ENCODE peak calls at places on chromosome 6, in five cellular contexts. Q is CD8-positive, alpha-beta T cell; Y is cardiac muscle cell; H is body of pancreas; V is psoas muscle. P is an unnamed sample. For H3K27me3, the result is how much of the 10 kb centered on the place peaks cover.

GRCh38 chr6:152461556-152461955 is 175.6 kb downstream of the SYNE1 start:
- DNase-seq in Y (no peak), V (no peak), H (no peak), Q (no peak), P (no peak)

GRCh38 chr6:33546766-33547165 is 33.3 kb downstream of the BAK1 start:
- DNase-seq in H (no peak), Q (no peak), V (no peak), Y (no peak), P (no peak)

GRCh38 chr6:116046739-116047138 is 14.0 kb downstream of the FRK start:
- DNase-seq in Q (no peak), H (no peak), Y (no peak), V (no peak), P (no peak)

GRCh38 chr6:136956590-136957573 is 34.8 kb downstream of the SLC35D3 start:
- DNase-seq in Q (no peak), V (no peak), H (no peak), Y (peak), P (no peak)

GRCh38 chr6:4370066-4370465 is 234.7 kb upstream of the ECI2 start:
- DNase-seq in H (no peak), Y (no peak), Q (no peak), V (no peak), P (no peak)

GRCh38 chr6:4021862-4022715 is 56.8 kb downstream of the FAM217A start:
- DNase-seq in V (no peak), Y (no peak), H (no peak), Q (no peak), P (no peak)

GRCh38 chr6:24829657-24830056 is 30.9 kb upstream of the ARMH2 start:
- DNase-seq in Y (no peak), H (no peak), V (no peak), Q (no peak), P (no peak)

GRCh38 chr6:105346052-105346451 is 56.8 kb downstream of the PREP start:
- DNase-seq in Y (peak), H (no peak), V (no peak), Q (no peak), P (no peak)

GRCh38 chr6:5617179-5617578 is 355.9 kb downstream of the FARS2 start:
- DNase-seq in H (no peak), Q (no peak), V (no peak), Y (no peak), P (no peak)

GRCh38 chr6:45272626-45273025 is 55.5 kb upstream of the RUNX2 start:
- DNase-seq in Y (no peak), Q (no peak), H (no peak), V (no peak), P (no peak)

GRCh38 chr6:127180421-127180820 is 62.0 kb downstream of the RSPO3 start:
- DNase-seq in H (no peak), Y (no peak), Q (no peak), V (no peak), P (no peak)

GRCh38 chr6:41092421-41093140 is 19.8 kb downstream of the NFYA start:
- DNase-seq in Q (no peak), V (no peak), Y (peak), H (no peak), P (no peak)

GRCh38 chr6:166490671-166491500 is 95.6 kb downstream of the RAMACL start:
- DNase-seq in V (no peak), Q (no peak), Y (no peak), H (peak), P (no peak)

DNA sequence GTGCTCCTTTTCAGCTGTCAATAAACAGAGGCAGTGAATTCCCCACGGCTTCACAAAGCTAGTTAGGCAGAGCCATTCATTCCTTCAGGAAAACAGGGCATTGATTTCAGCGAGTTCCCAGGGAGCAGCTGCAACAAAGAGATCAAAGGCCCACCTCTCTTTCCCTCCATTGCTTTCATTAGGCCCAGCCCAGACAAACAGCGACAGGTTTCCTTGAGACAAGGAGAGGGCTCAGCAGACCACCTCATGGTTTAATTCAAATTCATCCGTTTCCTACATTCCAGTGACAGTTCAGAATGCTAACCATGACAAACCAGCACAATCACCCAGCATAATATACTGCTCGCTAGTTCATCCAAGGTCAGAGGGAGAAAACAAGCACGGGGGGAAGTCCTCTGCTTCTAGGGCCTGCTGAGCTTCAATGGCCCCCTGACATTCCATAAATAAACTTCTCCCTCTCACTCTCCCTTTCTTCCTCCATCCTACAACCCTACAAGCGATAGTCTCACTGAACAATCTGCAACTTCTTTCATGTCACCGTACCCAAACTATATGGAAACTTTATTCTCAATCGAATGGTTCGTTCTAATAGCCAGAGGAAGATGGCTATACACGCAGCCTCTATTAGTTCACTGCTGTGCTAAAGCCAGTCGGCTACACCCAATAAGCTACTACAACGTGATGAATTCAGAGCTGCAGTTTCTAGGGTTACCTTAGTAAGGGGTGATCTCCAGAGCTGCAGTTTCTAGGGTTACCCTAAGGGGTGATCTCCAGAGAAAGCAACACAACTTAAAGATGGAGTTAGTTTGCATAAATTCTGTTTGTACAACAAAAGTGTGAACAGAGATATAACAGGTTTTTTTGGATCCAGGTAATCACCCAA is 34.7 kb downstream of the PLAGL1 start:
- DNase-seq in Y (peak), H (no peak), V (no peak), Q (no peak), P (no peak)
- H3K27me3 ChIP-seq in Y (under half), H (under half), V (under half), Q (under half), P (under half)

DNA sequence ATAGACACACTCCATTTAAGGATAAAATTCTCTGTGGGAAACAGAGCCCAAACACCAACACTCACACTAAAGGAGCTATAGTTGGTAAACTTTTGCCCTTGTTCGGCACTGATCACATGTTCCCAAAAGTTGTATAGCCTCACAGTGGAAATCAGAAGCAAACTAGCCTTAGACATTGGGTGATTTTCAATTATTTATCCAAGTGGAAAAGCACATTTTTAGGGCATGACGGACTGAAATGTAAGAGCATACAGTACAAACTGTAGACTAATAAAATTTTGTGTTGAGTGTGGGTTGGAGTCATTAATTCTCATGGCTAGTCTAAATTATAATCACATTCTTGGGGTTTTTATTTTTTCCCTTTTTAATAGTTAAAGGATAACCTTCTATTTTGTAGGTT is 202.4 kb downstream of the MOXD1 start:
- DNase-seq in Y (no peak), Q (no peak), V (no peak), H (no peak), P (no peak)
- H3K27ac ChIP-seq in Y (no peak), Q (no peak), V (no peak), H (no peak), P (no peak)

DNA sequence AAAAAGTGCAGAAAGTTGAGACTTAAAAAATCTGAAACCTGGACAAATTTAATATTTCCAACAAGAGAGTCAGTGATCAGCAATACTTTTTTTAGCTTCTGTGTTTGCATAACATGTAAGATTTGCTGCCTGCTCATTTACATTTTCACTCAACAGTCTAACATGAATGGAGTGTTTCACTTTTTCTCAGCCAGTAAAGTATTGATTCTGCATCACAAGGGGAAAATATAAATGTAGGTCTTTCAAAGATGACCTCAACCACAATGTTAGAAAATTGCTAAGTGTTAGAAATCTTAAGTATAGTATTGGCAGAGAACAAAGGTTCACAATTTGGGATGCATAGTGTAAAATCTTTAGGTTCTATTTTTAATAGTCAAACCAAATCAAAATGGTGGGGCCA is 438.9 kb downstream of the BCKDHB start:
- DNase-seq in Y (no peak), Q (no peak), H (no peak), V (no peak), P (no peak)
- H3K27me3 ChIP-seq in Y (under half), Q (under half), H (under half), V (under half), P (under half)

GRCh38 chr6:31881136-31881859 is 2.5 kb upstream of the SLC44A4 start:
- DNase-seq in H (no peak), Y (no peak), Q (no peak), V (no peak), P (no peak)

GRCh38 chr6:31880616-31881015 is 1.8 kb upstream of the SLC44A4 start:
- DNase-seq in Q (no peak), Y (no peak), H (no peak), V (no peak), P (no peak)

GRCh38 chr6:31878222-31878621 is 575 bp downstream of the SLC44A4 start:
- DNase-seq in Q (no peak), V (no peak), Y (no peak), H (no peak), P (no peak)

GRCh38 chr6:31878761-31879542 is at the start of gene SLC44A4:
- DNase-seq in H (peak), V (no peak), Q (no peak), Y (no peak), P (no peak)

DNA sequence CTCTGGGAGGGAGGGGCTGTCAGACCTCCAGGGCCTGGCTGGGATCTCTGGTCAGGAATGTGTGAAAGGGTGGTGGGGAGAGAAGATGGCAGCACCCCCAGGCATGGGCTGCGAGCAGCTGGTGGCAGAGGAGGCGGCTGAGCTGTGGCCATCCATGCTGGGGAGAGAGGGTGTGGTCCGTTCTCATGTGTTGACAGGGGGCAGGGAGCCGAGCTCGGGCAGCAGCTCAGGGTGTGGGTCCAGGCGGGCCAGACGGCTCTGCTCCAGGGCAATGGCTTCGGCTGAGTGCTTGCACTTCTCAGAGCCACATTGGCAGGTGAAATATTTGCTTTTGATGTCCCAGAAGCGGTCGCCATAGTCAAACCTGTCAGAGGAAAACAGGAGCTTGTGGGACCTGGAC is 1.1 kb upstream of the SLC44A4 start:
- DNase-seq in H (no peak), Q (no peak), V (no peak), Y (no peak), P (no peak)
- H3K27ac ChIP-seq in H (no peak), Q (no peak), V (no peak), Y (no peak), P (no peak)

P was measured in heart left ventricle.